ENCODE peak calls at places on chromosomes 3 and 15, in ten cellular contexts. V, I, N, O, S, K, U, W, J and Q are unnamed samples.

GRCh38 chr3:51391566-51392300 is 648 bp downstream of the RBM15B start:
- DNase-seq in W (no peak), S (peak), I (no peak), V (peak), O (no peak), K (no peak), J (peak), U (peak), N (peak), Q (peak)

GRCh38 chr3:177820683-177821316 is 623.5 kb upstream of the TBL1XR1 start:
- DNase-seq in J (no peak), U (no peak), O (no peak), K (no peak), W (no peak), I (no peak), V (no peak), S (no peak), N (no peak), Q (no peak)

GRCh38 chr15:65646486-65646885 is 24.7 kb downstream of the SLC24A1 start:
- DNase-seq in S (no peak), U (no peak), O (no peak), W (no peak), N (no peak), I (no peak), V (no peak), K (no peak), J (peak), Q (no peak)

GRCh38 chr15:66135664-66136063 is 117.9 kb downstream of the MEGF11 start:
- DNase-seq in O (no peak), W (no peak), S (no peak), K (no peak), V (no peak), U (no peak), I (no peak), J (no peak), N (no peak), Q (no peak)

GRCh38 chr3:177484206-177484605 is 286.9 kb upstream of the TBL1XR1 start:
- DNase-seq in K (no peak), V (no peak), W (no peak), S (no peak), U (no peak), I (no peak), O (no peak), J (no peak), N (no peak), Q (no peak)

GRCh38 chr15:97759363-97759762 is 201.1 kb upstream of the ARRDC4 start:
- DNase-seq in J (peak), I (no peak), V (no peak), K (no peak), N (no peak), O (no peak), S (no peak), U (no peak), W (no peak), Q (no peak)

GRCh38 chr3:190811775-190812480 is 50.6 kb downstream of the GMNC start:
- DNase-seq in O (no peak), N (peak), W (peak), K (peak), I (no peak), V (no peak), J (peak), U (no peak), S (peak), Q (peak)

GRCh38 chr15:68420186-68420684 is 11.7 kb downstream of the ITGA11 start:
- DNase-seq in N (peak), I (no peak), V (no peak), S (peak), K (no peak), W (no peak), O (no peak), J (no peak), U (no peak), Q (no peak)